ENCODE peak calls at places on chromosomes 11 and 22, in seven cellular contexts. M is activated effector memory CD4-positive, alpha-beta T cell treated with anti-CD3 and anti-CD28 coated beads, Interleukin-2, amount 50 U/mL, for 16 hours; K is T-helper 2 cell; Q is AG04450; S is body of pancreas; U is cardiac muscle cell; D is activated T-helper 9 cell treated with anti-CD3 and anti-CD28 coated beads, Interleukin-2, amount 50 U/mL, for 16 hours. H is an unnamed sample.

GRCh38 chr11:57124460-57124859 is 57.3 kb upstream of the LRRC55 start:
- DNase-seq in D (no peak), M (no peak), U (no peak), S (no peak), Q (no peak), K (no peak), H (no peak)

GRCh38 chr11:112806876-112807275 is 154.3 kb upstream of the NCAM1 start:
- DNase-seq in S (no peak), U (no peak), M (no peak), Q (no peak), K (no peak), D (no peak), H (no peak)

GRCh38 chr11:117816151-117816741 is 8.3 kb downstream of the FXYD2 start:
- DNase-seq in M (no peak), U (peak), D (no peak), Q (peak), S (peak), K (no peak), H (no peak)

GRCh38 chr11:96091476-96091875 is 167.6 kb upstream of the MTMR2 start:
- DNase-seq in M (no peak), S (no peak), Q (no peak), U (peak), D (no peak), K (no peak), H (no peak)

GRCh38 chr11:23212829-23213228 is 352.6 kb upstream of the CCDC179 start:
- DNase-seq in K (no peak), D (no peak), Q (no peak), M (no peak), S (no peak), U (no peak), H (no peak)

GRCh38 chr11:70476669-70477068 is 78.3 kb downstream of the CTTN start:
- DNase-seq in D (no peak), S (no peak), K (no peak), M (no peak), Q (no peak), U (no peak), H (no peak)

GRCh38 chr11:17803751-17804334 is 69.3 kb downstream of the KCNC1 start:
- DNase-seq in Q (no peak), K (no peak), M (no peak), S (no peak), U (no peak), D (no peak), H (no peak)

GRCh38 chr11:118914178-118914918 is 11.4 kb downstream of the BCL9L start:
- DNase-seq in M (peak), K (peak), S (peak), D (peak), U (peak), Q (no peak), H (peak)

GRCh38 chr11:85783758-85784157 is 27.2 kb downstream of the SYTL2 start:
- DNase-seq in S (peak), K (no peak), U (peak), M (no peak), Q (no peak), D (no peak), H (no peak)

GRCh38 chr11:109432105-109432504 is 10.1 kb downstream of the C11orf87 start:
- DNase-seq in K (no peak), M (no peak), D (no peak), U (no peak), S (no peak), Q (no peak), H (no peak)

GRCh38 chr11:14905104-14906033 is 13.3 kb upstream of the CYP2R1 start:
- DNase-seq in D (peak), Q (no peak), M (peak), U (peak), K (peak), S (peak), H (peak)

GRCh38 chr11:119120639-119121007 is 757 bp upstream of the HINFP start:
- DNase-seq in Q (peak), D (no peak), K (no peak), M (no peak), U (peak), S (no peak), H (no peak)

GRCh38 chr11:78319453-78319955 is 98.1 kb downstream of the GAB2 start:
- DNase-seq in D (no peak), K (no peak), Q (peak), U (peak), S (no peak), M (no peak), H (no peak)

GRCh38 chr22:36302439-36303114 is 49.6 kb downstream of the APOL1 start:
- DNase-seq in U (no peak), Q (no peak), S (no peak), K (no peak), M (no peak), D (no peak), H (no peak)

GRCh38 chr11:127711748-127712147 is 711.2 kb upstream of the KIRREL3 start:
- DNase-seq in D (no peak), K (no peak), S (no peak), Q (no peak), U (no peak), M (no peak), H (no peak)

GRCh38 chr22:47551438-47551788 is 789.0 kb downstream of the TBC1D22A start:
- DNase-seq in U (no peak), Q (no peak), D (no peak), S (no peak), K (no peak), M (peak), H (no peak)

GRCh38 chr11:67006029-67006884 is 16.7 kb upstream of the SYT12 start:
- DNase-seq in K (no peak), S (no peak), M (no peak), D (no peak), Q (no peak), U (no peak), H (peak)

GRCh38 chr11:126361400-126361799 is 5.9 kb downstream of the ST3GAL4 start:
- DNase-seq in K (no peak), D (no peak), U (no peak), Q (no peak), S (no peak), M (no peak), H (no peak)

GRCh38 chr11:131671764-131672163 is 301.3 kb downstream of the NTM start:
- DNase-seq in K (no peak), U (no peak), Q (no peak), S (no peak), M (no peak), D (no peak), H (no peak)

GRCh38 chr22:39435616-39436015 is 21.2 kb upstream of the MGAT3 start:
- DNase-seq in Q (no peak), D (no peak), K (no peak), U (no peak), S (no peak), M (no peak), H (no peak)

GRCh38 chr11:64225608-64226506 is at the start of the genes NUDT22 and TRPT1:
- DNase-seq in K (peak), S (peak), U (peak), D (peak), Q (peak), M (peak), H (peak)

GRCh38 chr22:50547231-50547851 is 1.6 kb downstream of the KLHDC7B start:
- DNase-seq in S (no peak), D (no peak), M (no peak), Q (no peak), K (no peak), U (no peak), H (no peak)

GRCh38 chr11:35390737-35391682 is 28.3 kb downstream of the SLC1A2 start:
- DNase-seq in D (peak), U (peak), Q (no peak), K (no peak), S (peak), M (no peak), H (no peak)

GRCh38 chr11:134562176-134562575 is 150.1 kb upstream of the B3GAT1 start:
- DNase-seq in D (no peak), Q (no peak), U (no peak), M (peak), K (no peak), S (no peak), H (peak)

GRCh38 chr22:49723478-49724029 is 104.1 kb downstream of the BRD1 start:
- DNase-seq in D (no peak), K (no peak), U (no peak), S (no peak), Q (no peak), M (peak), H (no peak)

GRCh38 chr11:134118016-134118415 is 49.1 kb downstream of the JAM3 start:
- DNase-seq in Q (no peak), D (no peak), S (no peak), K (no peak), M (no peak), U (no peak), H (no peak)

GRCh38 chr11:75773595-75774353 is 5.2 kb downstream of the DGAT2 start:
- DNase-seq in U (no peak), K (no peak), Q (no peak), S (no peak), M (no peak), D (no peak), H (no peak)

GRCh38 chr11:34667810-34668582 is 47.1 kb downstream of the EHF start:
- DNase-seq in U (no peak), K (no peak), D (no peak), Q (no peak), S (peak), M (no peak), H (no peak)

GRCh38 chr11:61693897-61694840 is 14.0 kb downstream of the DAGLA start:
- DNase-seq in S (peak), D (no peak), Q (no peak), K (no peak), M (no peak), U (no peak), H (no peak)

GRCh38 chr22:25908755-25909154 is 166.8 kb downstream of the MYO18B start:
- DNase-seq in U (no peak), M (no peak), K (no peak), D (no peak), Q (no peak), S (no peak), H (no peak)

GRCh38 chr22:49230194-49230577 is 597.5 kb downstream of the BRD1 start:
- DNase-seq in U (no peak), K (no peak), D (no peak), M (no peak), S (no peak), Q (no peak), H (peak)

GRCh38 chr11:65427691-65428577 is 5.3 kb downstream of the NEAT1 start:
- DNase-seq in D (no peak), S (peak), U (peak), K (peak), M (peak), Q (no peak), H (peak)

GRCh38 chr11:121134758-121135312 is 33.8 kb downstream of the TECTA start:
- DNase-seq in U (peak), M (no peak), S (no peak), D (no peak), Q (no peak), K (no peak), H (no peak)

GRCh38 chr11:64372802-64373597 is 14.0 kb downstream of the RPS6KA4 start:
- DNase-seq in K (no peak), D (no peak), U (no peak), Q (no peak), M (no peak), S (no peak), H (no peak)

GRCh38 chr11:79437981-79438630 is 2.7 kb downstream of the TENM4 start:
- DNase-seq in S (no peak), K (no peak), D (no peak), Q (no peak), U (peak), M (no peak), H (peak)

GRCh38 chr22:47251911-47252310 is 489.5 kb downstream of the TBC1D22A start:
- DNase-seq in S (no peak), K (no peak), D (no peak), U (no peak), Q (no peak), M (no peak), H (no peak)

GRCh38 chr22:31610611-31611010 is 51.4 kb downstream of the PISD start:
- DNase-seq in K (no peak), S (no peak), U (no peak), M (peak), D (no peak), Q (no peak), H (no peak)

GRCh38 chr22:37043828-37044538 is 7.6 kb upstream of the KCTD17 start:
- DNase-seq in S (peak), M (peak), D (peak), K (no peak), Q (no peak), U (peak), H (no peak)

GRCh38 chr11:120471131-120471530 is 40.4 kb upstream of the GRIK4 start:
- DNase-seq in K (no peak), D (no peak), S (no peak), Q (peak), U (peak), M (no peak), H (no peak)

H was measured in sciatic nerve.